ENCODE peak calls at places on chromosome 3, in four cellular contexts. One of them, this sample, is unnamed.

GRCh38 chr3:72821170-72821781 is 27.0 kb downstream of the SHQ1 start:
- DNase-seq in activated B cell treated with CpG ODN at 0.5 μM for 24 hours: no peak
- DNase-seq in fibroblast of the aortic adventitia: no peak
- DNase-seq in colonic mucosa: peak
- DNase-seq in this sample: no peak

GRCh38 chr3:132136334-132136716 is 101.5 kb upstream of the CPNE4 start:
- DNase-seq in activated B cell treated with CpG ODN at 0.5 μM for 24 hours: no peak
- DNase-seq in fibroblast of the aortic adventitia: no peak
- DNase-seq in colonic mucosa: no peak
- DNase-seq in this sample: no peak

GRCh38 chr3:72058493-72059081 is 273.6 kb upstream of the PROK2 start:
- DNase-seq in activated B cell treated with CpG ODN at 0.5 μM for 24 hours: no peak
- DNase-seq in fibroblast of the aortic adventitia: no peak
- DNase-seq in colonic mucosa: no peak
- DNase-seq in this sample: no peak

GRCh38 chr3:10410383-10411002 is 89.6 kb upstream of the SEC13 start:
- DNase-seq in activated B cell treated with CpG ODN at 0.5 μM for 24 hours: no peak
- DNase-seq in fibroblast of the aortic adventitia: no peak
- DNase-seq in colonic mucosa: no peak
- DNase-seq in this sample: no peak

GRCh38 chr3:1808590-1808989 is 290.1 kb upstream of the CNTN4 start:
- DNase-seq in activated B cell treated with CpG ODN at 0.5 μM for 24 hours: no peak
- DNase-seq in fibroblast of the aortic adventitia: no peak
- DNase-seq in colonic mucosa: no peak
- DNase-seq in this sample: no peak

GRCh38 chr3:52193059-52193458 is 4.9 kb upstream of the ALAS1 start:
- DNase-seq in activated B cell treated with CpG ODN at 0.5 μM for 24 hours: no peak
- DNase-seq in fibroblast of the aortic adventitia: no peak
- DNase-seq in colonic mucosa: no peak
- DNase-seq in this sample: no peak

GRCh38 chr3:7565574-7565973 is 704.7 kb downstream of the GRM7 start:
- DNase-seq in activated B cell treated with CpG ODN at 0.5 μM for 24 hours: no peak
- DNase-seq in fibroblast of the aortic adventitia: no peak
- DNase-seq in colonic mucosa: no peak
- DNase-seq in this sample: no peak

GRCh38 chr3:194536883-194537637 is 50.3 kb upstream of the ATP13A3 start:
- DNase-seq in activated B cell treated with CpG ODN at 0.5 μM for 24 hours: no peak
- DNase-seq in fibroblast of the aortic adventitia: peak
- DNase-seq in colonic mucosa: peak
- DNase-seq in this sample: no peak

GRCh38 chr3:27990837-27991236 is 250.6 kb upstream of the CMC1 start:
- DNase-seq in activated B cell treated with CpG ODN at 0.5 μM for 24 hours: no peak
- DNase-seq in fibroblast of the aortic adventitia: no peak
- DNase-seq in colonic mucosa: no peak
- DNase-seq in this sample: no peak

GRCh38 chr3:27923349-27924068 is 201.4 kb upstream of the EOMES start:
- DNase-seq in activated B cell treated with CpG ODN at 0.5 μM for 24 hours: no peak
- DNase-seq in fibroblast of the aortic adventitia: no peak
- DNase-seq in colonic mucosa: no peak
- DNase-seq in this sample: no peak

GRCh38 chr3:4734454-4734853 is 241.3 kb downstream of the ITPR1 start:
- DNase-seq in activated B cell treated with CpG ODN at 0.5 μM for 24 hours: no peak
- DNase-seq in fibroblast of the aortic adventitia: no peak
- DNase-seq in colonic mucosa: no peak
- DNase-seq in this sample: no peak

GRCh38 chr3:129577925-129578742 is 28.3 kb downstream of the PLXND1 start:
- DNase-seq in activated B cell treated with CpG ODN at 0.5 μM for 24 hours: peak
- DNase-seq in fibroblast of the aortic adventitia: no peak
- DNase-seq in colonic mucosa: no peak
- DNase-seq in this sample: no peak

GRCh38 chr3:56536735-56537134 is 20.2 kb upstream of the CCDC66 start:
- DNase-seq in activated B cell treated with CpG ODN at 0.5 μM for 24 hours: no peak
- DNase-seq in fibroblast of the aortic adventitia: no peak
- DNase-seq in colonic mucosa: no peak
- DNase-seq in this sample: no peak

GRCh38 chr3:165636682-165637010 is 200.6 kb downstream of the BCHE start:
- DNase-seq in activated B cell treated with CpG ODN at 0.5 μM for 24 hours: no peak
- DNase-seq in fibroblast of the aortic adventitia: no peak
- DNase-seq in colonic mucosa: no peak
- DNase-seq in this sample: no peak

GRCh38 chr3:13420051-13420816 is at the start of gene NUP210:
- DNase-seq in activated B cell treated with CpG ODN at 0.5 μM for 24 hours: peak
- DNase-seq in fibroblast of the aortic adventitia: no peak
- DNase-seq in colonic mucosa: peak
- DNase-seq in this sample: no peak

GRCh38 chr3:118559286-118559685 is 475.4 kb downstream of the IGSF11 start:
- DNase-seq in activated B cell treated with CpG ODN at 0.5 μM for 24 hours: no peak
- DNase-seq in fibroblast of the aortic adventitia: no peak
- DNase-seq in colonic mucosa: no peak
- DNase-seq in this sample: no peak

GRCh38 chr3:32888739-32889138 is 62.7 kb upstream of the CCR4 start:
- DNase-seq in activated B cell treated with CpG ODN at 0.5 μM for 24 hours: no peak
- DNase-seq in fibroblast of the aortic adventitia: no peak
- DNase-seq in colonic mucosa: no peak
- DNase-seq in this sample: no peak

GRCh38 chr3:100047455-100048141 is 66.7 kb downstream of the FILIP1L start:
- DNase-seq in activated B cell treated with CpG ODN at 0.5 μM for 24 hours: no peak
- DNase-seq in fibroblast of the aortic adventitia: peak
- DNase-seq in colonic mucosa: peak
- DNase-seq in this sample: no peak

GRCh38 chr3:156201411-156202405 is 81.3 kb downstream of the KCNAB1 start:
- DNase-seq in activated B cell treated with CpG ODN at 0.5 μM for 24 hours: no peak
- DNase-seq in fibroblast of the aortic adventitia: no peak
- DNase-seq in colonic mucosa: no peak
- DNase-seq in this sample: no peak

GRCh38 chr3:195774917-195775316 is 36.8 kb downstream of the MUC4 start:
- DNase-seq in activated B cell treated with CpG ODN at 0.5 μM for 24 hours: no peak
- DNase-seq in fibroblast of the aortic adventitia: peak
- DNase-seq in colonic mucosa: peak
- DNase-seq in this sample: no peak
- TF ChIP-seq CTCF in activated B cell treated with CpG ODN at 0.5 μM for 24 hours: no peak
- TF ChIP-seq CTCF in fibroblast of the aortic adventitia: peak
- TF ChIP-seq CTCF in colonic mucosa: peak
- TF ChIP-seq CTCF in this sample: peak

DNA sequence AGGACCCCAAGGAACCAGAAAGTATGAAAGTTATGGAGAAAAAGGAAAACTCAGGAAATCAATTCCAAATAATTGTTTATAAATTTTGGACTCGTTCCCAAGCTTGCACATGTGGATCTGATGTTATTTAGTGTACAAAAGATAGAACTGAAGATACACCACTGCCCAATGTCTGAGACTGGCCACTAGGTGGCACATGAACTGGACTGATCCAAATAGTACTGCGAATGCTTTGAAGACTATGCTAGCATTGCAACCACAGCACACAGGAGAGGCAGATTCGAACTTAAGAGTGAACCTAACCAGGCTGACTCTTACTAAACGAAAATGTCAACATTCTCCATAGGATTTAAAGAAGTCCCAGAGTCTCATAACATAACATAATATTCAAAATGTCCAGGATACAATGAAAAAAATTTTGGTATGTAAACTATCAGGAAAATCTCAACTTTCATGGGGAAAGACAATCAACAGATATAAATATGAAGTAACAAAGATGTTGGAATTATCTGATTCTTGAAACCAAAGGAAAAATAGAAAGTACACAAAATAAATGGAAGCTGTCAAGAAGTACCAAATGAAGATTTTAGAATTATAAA is 596.7 kb downstream of the FGF12 start:
- DNase-seq in activated B cell treated with CpG ODN at 0.5 μM for 24 hours: no peak
- DNase-seq in fibroblast of the aortic adventitia: peak
- DNase-seq in colonic mucosa: peak
- DNase-seq in this sample: no peak
- TF ChIP-seq CTCF in activated B cell treated with CpG ODN at 0.5 μM for 24 hours: no peak
- TF ChIP-seq CTCF in fibroblast of the aortic adventitia: peak
- TF ChIP-seq CTCF in colonic mucosa: peak
- TF ChIP-seq CTCF in this sample: peak

DNA sequence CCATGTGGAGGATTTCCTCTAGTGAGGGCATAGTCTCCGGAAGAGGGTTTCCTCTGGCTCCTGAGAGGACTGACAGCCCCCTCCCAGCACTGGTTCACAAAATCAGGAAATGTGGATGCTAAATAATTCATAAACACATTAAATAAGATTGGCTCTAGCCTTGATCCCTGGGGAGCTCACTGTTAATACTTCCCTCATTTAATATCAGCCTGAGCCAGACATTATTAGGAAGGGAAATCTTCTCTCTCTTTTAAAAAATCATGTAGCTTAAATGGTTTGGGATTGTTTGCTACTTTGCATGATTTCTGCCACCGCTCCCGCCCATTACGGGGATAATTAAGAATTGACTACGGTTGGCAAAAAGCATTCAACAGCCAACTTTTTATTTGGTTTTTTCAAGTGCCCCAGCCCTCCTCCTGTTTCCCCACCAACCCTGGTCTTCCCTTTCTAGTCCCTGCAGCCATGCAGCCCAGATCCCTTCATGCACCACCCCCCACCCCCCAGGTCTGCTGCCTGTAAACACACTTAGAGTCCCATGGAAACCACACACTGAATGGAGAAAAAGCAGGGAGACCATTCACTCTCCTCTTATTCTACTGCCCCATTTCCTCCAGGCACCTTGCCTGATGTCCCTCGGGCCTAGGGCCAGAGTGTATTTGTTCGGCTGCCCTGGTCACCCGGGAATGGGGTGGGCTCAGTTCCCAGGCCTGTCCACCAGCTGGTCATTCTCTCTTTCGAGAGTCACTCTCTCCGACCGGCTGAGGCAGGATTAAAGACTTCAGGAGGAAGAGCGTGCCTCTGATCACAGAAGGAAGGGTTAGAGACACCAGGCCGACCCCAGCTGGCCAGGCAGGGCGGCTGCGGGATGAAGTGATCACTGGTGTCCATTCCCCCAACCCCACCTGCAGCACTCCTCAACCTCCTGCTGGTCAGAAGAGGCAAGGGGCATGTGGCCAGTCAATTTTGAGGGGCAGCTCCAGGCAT is 45.1 kb downstream of the SEMA5B start:
- DNase-seq in activated B cell treated with CpG ODN at 0.5 μM for 24 hours: no peak
- DNase-seq in fibroblast of the aortic adventitia: no peak
- DNase-seq in colonic mucosa: peak
- DNase-seq in this sample: no peak
- TF ChIP-seq CTCF in activated B cell treated with CpG ODN at 0.5 μM for 24 hours: no peak
- TF ChIP-seq CTCF in fibroblast of the aortic adventitia: peak
- TF ChIP-seq CTCF in colonic mucosa: no peak
- TF ChIP-seq CTCF in this sample: no peak

GRCh38 chr3:112814256-112814655 is 32.4 kb downstream of the CD200R1L start:
- DNase-seq in activated B cell treated with CpG ODN at 0.5 μM for 24 hours: no peak
- DNase-seq in fibroblast of the aortic adventitia: peak
- DNase-seq in colonic mucosa: no peak
- DNase-seq in this sample: no peak
- TF ChIP-seq CTCF in activated B cell treated with CpG ODN at 0.5 μM for 24 hours: no peak
- TF ChIP-seq CTCF in fibroblast of the aortic adventitia: peak
- TF ChIP-seq CTCF in colonic mucosa: no peak
- TF ChIP-seq CTCF in this sample: peak

GRCh38 chr3:127749787-127750225 is 72.5 kb downstream of the MGLL start:
- DNase-seq in activated B cell treated with CpG ODN at 0.5 μM for 24 hours: no peak
- DNase-seq in fibroblast of the aortic adventitia: no peak
- DNase-seq in colonic mucosa: no peak
- DNase-seq in this sample: no peak
- TF ChIP-seq CTCF in activated B cell treated with CpG ODN at 0.5 μM for 24 hours: no peak
- TF ChIP-seq CTCF in fibroblast of the aortic adventitia: no peak
- TF ChIP-seq CTCF in colonic mucosa: no peak
- TF ChIP-seq CTCF in this sample: no peak

DNA sequence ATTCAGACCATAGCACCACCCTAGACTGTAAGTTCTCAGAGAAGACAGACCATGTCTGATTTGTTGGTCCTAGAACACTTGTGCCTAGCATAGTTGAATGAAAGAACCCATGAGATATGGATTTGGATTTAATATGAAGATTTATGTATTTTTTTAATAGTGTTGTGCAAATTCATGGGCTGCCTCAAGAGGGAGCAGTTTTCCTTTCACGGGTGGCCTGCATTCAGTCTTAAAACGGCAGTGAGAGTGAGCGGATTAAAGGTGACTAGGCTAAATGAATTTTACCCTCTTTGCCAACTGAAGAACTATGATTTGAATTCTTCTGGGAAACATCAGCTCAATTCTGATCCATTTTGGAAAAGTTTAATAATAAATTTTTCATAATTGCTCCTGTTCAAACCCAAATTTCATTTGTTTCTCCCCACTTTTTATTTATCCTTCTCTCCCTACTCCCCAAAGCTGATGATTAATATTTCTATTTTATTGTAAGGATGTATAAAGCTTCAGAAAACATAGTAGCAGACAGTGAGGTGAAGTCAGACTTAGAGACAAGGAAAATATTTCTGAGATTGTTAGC is 67.3 kb downstream of the MORC1 start:
- DNase-seq in activated B cell treated with CpG ODN at 0.5 μM for 24 hours: no peak
- DNase-seq in fibroblast of the aortic adventitia: peak
- DNase-seq in colonic mucosa: peak
- DNase-seq in this sample: no peak
- TF ChIP-seq CTCF in activated B cell treated with CpG ODN at 0.5 μM for 24 hours: peak
- TF ChIP-seq CTCF in fibroblast of the aortic adventitia: peak
- TF ChIP-seq CTCF in colonic mucosa: peak
- TF ChIP-seq CTCF in this sample: peak

GRCh38 chr3:39467394-39468107 is at the start of gene MOBP:
- DNase-seq in activated B cell treated with CpG ODN at 0.5 μM for 24 hours: no peak
- DNase-seq in fibroblast of the aortic adventitia: no peak
- DNase-seq in colonic mucosa: no peak
- DNase-seq in this sample: no peak

GRCh38 chr3:39468108-39468436 is 592 bp downstream of the MOBP start:
- DNase-seq in activated B cell treated with CpG ODN at 0.5 μM for 24 hours: no peak
- DNase-seq in fibroblast of the aortic adventitia: no peak
- DNase-seq in colonic mucosa: no peak
- DNase-seq in this sample: no peak

GRCh38 chr3:39466988-39467387 is 492 bp upstream of the MOBP start:
- DNase-seq in activated B cell treated with CpG ODN at 0.5 μM for 24 hours: no peak
- DNase-seq in fibroblast of the aortic adventitia: no peak
- DNase-seq in colonic mucosa: no peak
- DNase-seq in this sample: no peak

GRCh38 chr3:39460677-39461076 is 6.8 kb upstream of the MOBP start:
- DNase-seq in activated B cell treated with CpG ODN at 0.5 μM for 24 hours: no peak
- DNase-seq in fibroblast of the aortic adventitia: no peak
- DNase-seq in colonic mucosa: no peak
- DNase-seq in this sample: no peak

DNA sequence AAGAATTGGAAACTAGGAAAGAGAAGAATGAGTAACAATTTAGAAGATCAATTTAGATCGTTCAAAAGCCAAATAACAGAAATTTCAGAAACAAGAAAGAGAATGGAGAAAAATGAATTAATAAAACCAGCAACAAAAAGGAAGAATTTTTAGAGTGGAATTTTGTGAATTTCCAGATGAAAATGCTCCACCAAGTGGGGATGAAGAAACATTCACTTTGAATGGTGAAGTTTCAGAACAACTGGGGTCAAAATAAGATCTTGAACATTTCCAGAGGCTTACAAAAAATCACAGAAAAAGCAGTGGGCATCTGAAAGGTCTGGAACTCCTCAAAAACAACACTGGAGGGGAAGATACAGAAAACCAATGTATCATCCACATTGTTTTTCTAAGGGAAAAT is 4.2 kb upstream of the MOBP start:
- DNase-seq in activated B cell treated with CpG ODN at 0.5 μM for 24 hours: no peak
- DNase-seq in fibroblast of the aortic adventitia: no peak
- DNase-seq in colonic mucosa: no peak
- DNase-seq in this sample: no peak
- TF ChIP-seq CTCF in activated B cell treated with CpG ODN at 0.5 μM for 24 hours: no peak
- TF ChIP-seq CTCF in fibroblast of the aortic adventitia: peak
- TF ChIP-seq CTCF in colonic mucosa: no peak
- TF ChIP-seq CTCF in this sample: no peak

GRCh38 chr3:127747751-127748521 is 74.4 kb downstream of the MGLL start:
- DNase-seq in activated B cell treated with CpG ODN at 0.5 μM for 24 hours: no peak
- DNase-seq in fibroblast of the aortic adventitia: peak
- DNase-seq in colonic mucosa: peak
- DNase-seq in this sample: no peak
- TF ChIP-seq CTCF in activated B cell treated with CpG ODN at 0.5 μM for 24 hours: no peak
- TF ChIP-seq CTCF in fibroblast of the aortic adventitia: peak
- TF ChIP-seq CTCF in colonic mucosa: no peak
- TF ChIP-seq CTCF in this sample: no peak

This sample was measured in type B pancreatic cell.